ENCODE peak calls at places on chromosomes 2 and 18, in seven cellular contexts. B is IMR-90, O is mesendoderm, E is H9, F is neuronal stem cell, C is trophoblast cell, P is H1. A is an unnamed sample.

GRCh38 chr18:40935423-40935822 is 1019.6 kb upstream of the PIK3C3 start:
- DNase-seq in B (peak), O (peak), E (no peak), F (no peak), C (no peak), P (no peak), A (peak)

GRCh38 chr2:162828545-162828944 is 10.0 kb downstream of the KCNH7 start:
- DNase-seq in B (no peak), O (no peak), E (no peak), F (no peak), C (no peak), P (no peak), A (no peak)

GRCh38 chr18:70468861-70469570 is 180.2 kb downstream of the SOCS6 start:
- DNase-seq in B (no peak), O (no peak), E (no peak), F (no peak), C (no peak), P (no peak), A (no peak)

GRCh38 chr2:236693531-236693930 is 123.9 kb downstream of the ACKR3 start:
- DNase-seq in B (no peak), O (peak), E (no peak), F (no peak), C (no peak), P (no peak), A (no peak)

GRCh38 chr2:239666855-239667376 is 266.1 kb upstream of the HDAC4 start:
- DNase-seq in B (no peak), O (no peak), E (no peak), F (no peak), C (no peak), P (no peak), A (no peak)

GRCh38 chr2:95377724-95378123 is 24.8 kb upstream of the FAHD2A start:
- DNase-seq in B (no peak), O (no peak), E (no peak), F (no peak), C (no peak), P (no peak), A (no peak)

GRCh38 chr2:19675003-19675629 is 226.7 kb downstream of the TTC32 start:
- DNase-seq in B (no peak), O (peak), E (no peak), F (no peak), C (no peak), P (no peak), A (no peak)

GRCh38 chr2:67835266-67835665 is 227.5 kb downstream of the C1D start:
- DNase-seq in B (no peak), O (no peak), E (no peak), F (no peak), C (no peak), P (no peak), A (no peak)

GRCh38 chr18:24792164-24792563 is 331.7 kb downstream of the HRH4 start:
- DNase-seq in B (peak), O (peak), E (no peak), F (no peak), C (no peak), P (no peak), A (no peak)

GRCh38 chr2:38528008-38528442 is 74.7 kb downstream of the HNRNPLL start:
- DNase-seq in B (peak), O (peak), E (peak), F (no peak), C (peak), P (no peak), A (peak)

GRCh38 chr2:136985044-136985443 is 219.7 kb downstream of the THSD7B start:
- DNase-seq in B (no peak), O (peak), E (no peak), F (no peak), C (peak), P (no peak), A (no peak)

GRCh38 chr2:64548795-64549194 is 24.7 kb downstream of the AFTPH start:
- DNase-seq in B (no peak), O (no peak), E (no peak), F (no peak), C (no peak), P (no peak), A (no peak)

GRCh38 chr2:239612133-239612532 is 211.3 kb upstream of the HDAC4 start:
- DNase-seq in B (no peak), O (no peak), E (no peak), F (no peak), C (no peak), P (no peak), A (no peak)

GRCh38 chr18:51275712-51276473 is 78.4 kb upstream of the MEX3C start:
- DNase-seq in B (peak), O (no peak), E (no peak), F (no peak), C (no peak), P (no peak), A (peak)

GRCh38 chr2:216635701-216636541 is 2.7 kb downstream of the IGFBP2 start:
- DNase-seq in B (no peak), O (peak), E (peak), F (peak), C (no peak), P (no peak), A (peak)

GRCh38 chr2:18645315-18645714 is 55.9 kb upstream of the NT5C1B start:
- DNase-seq in B (peak), O (no peak), E (no peak), F (no peak), C (no peak), P (no peak), A (no peak)

GRCh38 chr18:71045331-71046065 is 756.7 kb downstream of the SOCS6 start:
- DNase-seq in B (no peak), O (no peak), E (no peak), F (no peak), C (no peak), P (no peak), A (no peak)

GRCh38 chr2:74515271-74516069 is 1.2 kb downstream of the TLX2 start:
- DNase-seq in B (no peak), O (peak), E (peak), F (no peak), C (no peak), P (no peak), A (no peak)

GRCh38 chr18:62323483-62324354 is 1.4 kb upstream of the TNFRSF11A start:
- DNase-seq in B (no peak), O (peak), E (no peak), F (no peak), C (no peak), P (no peak), A (no peak)

GRCh38 chr2:120566331-120567035 is 169.2 kb upstream of the GLI2 start:
- DNase-seq in B (peak), O (no peak), E (no peak), F (no peak), C (no peak), P (no peak), A (no peak)

GRCh38 chr2:84881581-84882414 is 914 bp upstream of the TRABD2A start:
- DNase-seq in B (peak), O (peak), E (peak), F (peak), C (peak), P (no peak), A (peak)

GRCh38 chr2:216017365-216017764 is 4.0 kb upstream of the MREG start:
- DNase-seq in B (peak), O (no peak), E (no peak), F (no peak), C (peak), P (no peak), A (peak)

GRCh38 chr2:47257837-47258436 is 102.8 kb upstream of the STPG4 start:
- DNase-seq in B (no peak), O (no peak), E (no peak), F (no peak), C (no peak), P (no peak), A (no peak)

GRCh38 chr2:230758566-230759480 is 46.2 kb downstream of the CAB39 start:
- DNase-seq in B (peak), O (no peak), E (no peak), F (no peak), C (no peak), P (no peak), A (peak)

GRCh38 chr18:2846638-2847340 is at the start of gene EMILIN2:
- DNase-seq in B (peak), O (peak), E (peak), F (peak), C (peak), P (no peak), A (peak)

GRCh38 chr2:84459028-84459943 is at the start of gene SUCLG1:
- DNase-seq in B (peak), O (peak), E (peak), F (peak), C (peak), P (peak), A (peak)

GRCh38 chr2:71925268-71926097 is 222.2 kb downstream of the CYP26B1 start:
- DNase-seq in B (no peak), O (peak), E (peak), F (no peak), C (peak), P (peak), A (peak)

GRCh38 chr2:223474893-223475292 is 127.3 kb downstream of the SCG2 start:
- DNase-seq in B (no peak), O (peak), E (no peak), F (no peak), C (no peak), P (no peak), A (no peak)

GRCh38 chr2:148552675-148553331 is 91.7 kb upstream of the EPC2 start:
- DNase-seq in B (peak), O (no peak), E (no peak), F (no peak), C (no peak), P (no peak), A (peak)

GRCh38 chr18:46071615-46071893 is 506 bp downstream of the PSTPIP2 start:
- DNase-seq in B (no peak), O (no peak), E (no peak), F (no peak), C (no peak), P (no peak), A (peak)

GRCh38 chr2:160257015-160257741 is 57.1 kb upstream of the ITGB6 start:
- DNase-seq in B (no peak), O (no peak), E (no peak), F (no peak), C (peak), P (no peak), A (no peak)

GRCh38 chr2:102520801-102521200 is 47.8 kb downstream of the SLC9A4 start:
- DNase-seq in B (no peak), O (no peak), E (no peak), F (no peak), C (no peak), P (no peak), A (no peak)

DNA sequence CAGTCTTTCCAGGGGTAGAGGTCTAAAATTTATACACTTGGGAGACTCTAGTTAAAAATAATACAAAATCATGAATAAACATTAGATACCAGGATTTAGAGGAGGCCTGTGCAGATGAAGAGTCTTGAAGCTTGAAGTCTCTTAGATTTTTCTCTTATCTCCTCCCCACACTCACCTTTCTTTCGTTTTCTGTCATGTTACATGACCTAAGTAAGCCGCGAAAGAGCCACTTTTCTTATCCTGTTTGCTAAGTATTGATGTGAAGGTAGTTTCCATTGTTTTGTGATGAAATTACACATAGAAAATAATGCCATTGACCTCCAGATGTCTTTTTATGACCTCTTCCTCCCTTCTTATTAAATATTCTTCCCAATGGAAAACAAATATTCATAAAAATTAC is 367.8 kb downstream of the LRRTM1 start:
- DNase-seq in B (no peak), O (no peak), E (no peak), F (no peak), C (no peak), P (no peak), A (no peak)
- H3K18ac ChIP-seq in B (no peak), O (no peak), E (no peak), F (no peak), C (no peak), P (no peak), A (no peak)

DNA sequence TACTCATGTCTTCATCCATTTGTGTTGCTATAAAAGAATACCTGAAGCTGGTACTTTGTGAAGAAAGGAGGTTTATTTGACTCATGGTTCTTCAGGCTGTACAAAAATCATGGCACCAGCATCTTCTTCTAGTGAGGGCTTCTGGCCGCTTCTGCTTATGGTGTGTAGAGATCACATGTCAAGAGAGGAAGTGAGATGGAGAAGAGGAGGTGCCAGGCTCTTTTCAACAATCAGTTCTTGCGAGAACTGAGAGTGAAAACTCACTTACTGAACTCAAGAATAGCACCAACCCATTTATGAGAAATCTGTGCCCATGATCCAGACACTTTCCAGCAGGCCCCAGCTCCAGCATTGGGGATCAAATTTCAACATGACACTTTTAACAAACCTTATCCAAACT is 30.0 kb upstream of the BARD1 start:
- DNase-seq in B (no peak), O (no peak), E (no peak), F (no peak), C (no peak), P (no peak), A (no peak)
- H3K18ac ChIP-seq in B (no peak), O (no peak), E (no peak), F (no peak), C (no peak), P (no peak), A (no peak)

DNA sequence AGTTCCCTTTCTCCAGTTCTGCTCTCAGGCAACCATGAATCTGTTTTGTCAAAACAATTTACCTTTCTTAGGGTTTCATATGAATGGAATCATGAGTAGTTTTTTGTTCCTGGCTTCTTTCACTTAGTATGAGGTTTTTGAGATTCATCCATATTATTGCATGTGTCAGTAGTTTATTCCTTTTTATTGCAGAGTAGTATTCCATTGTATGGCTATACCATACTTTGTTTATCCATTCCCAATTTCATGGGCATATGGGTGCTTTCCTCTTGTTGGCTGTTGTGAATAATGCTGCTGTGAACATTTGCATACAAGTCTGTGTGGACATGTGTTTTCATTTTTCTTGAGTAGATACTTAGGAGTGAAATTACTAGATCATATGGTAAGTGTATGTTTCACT is 46.0 kb downstream of the SANBR start:
- DNase-seq in B (no peak), O (no peak), E (no peak), F (no peak), C (no peak), P (no peak), A (no peak)
- H3K18ac ChIP-seq in B (no peak), O (no peak), E (no peak), F (no peak), C (no peak), P (no peak), A (no peak)

DNA sequence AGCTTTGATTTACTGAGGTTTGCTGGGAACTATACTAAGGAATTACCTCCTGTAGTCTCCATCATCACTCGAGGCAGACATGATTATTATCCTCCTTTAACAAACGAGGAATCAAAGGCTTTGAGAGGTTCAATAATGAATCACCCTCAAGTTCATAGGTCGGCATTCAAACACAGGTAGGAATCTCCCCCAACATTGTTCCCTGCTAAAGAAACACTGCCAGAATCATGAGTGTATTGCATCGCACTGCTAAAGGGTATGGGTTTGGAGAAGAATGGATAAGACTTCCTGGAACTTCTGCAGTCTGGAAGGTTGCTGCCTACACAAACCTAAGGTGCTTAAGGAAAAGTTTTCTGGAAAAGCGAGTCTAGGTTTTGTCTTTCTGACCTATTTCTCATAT is 260.3 kb upstream of the SESTD1 start:
- DNase-seq in B (peak), O (peak), E (no peak), F (no peak), C (no peak), P (no peak), A (no peak)
- H3K18ac ChIP-seq in B (no peak), O (no peak), E (no peak), F (no peak), C (no peak), P (no peak), A (no peak)